ENCODE peak calls at places on chromosomes 6 and 20, in five cellular contexts. One of them, this sample, is unnamed.

GRCh38 chr6:1798303-1798964 is 188.7 kb downstream of the FOXC1 start:
- DNase-seq in skeletal muscle cell: no peak
- DNase-seq in KG1: no peak
- DNase-seq in stimulated activated CD4-positive, alpha-beta T cell treated with anti-CD3 and anti-CD28 coated beads, TNF-alpha, amount 100 ng/mL, for 4 hours: no peak
- DNase-seq in HCEC 1CT: no peak
- DNase-seq in this sample: no peak

GRCh38 chr20:59667981-59668515 is 63.7 kb downstream of the PHACTR3 start:
- DNase-seq in skeletal muscle cell: no peak
- DNase-seq in KG1: no peak
- DNase-seq in stimulated activated CD4-positive, alpha-beta T cell treated with anti-CD3 and anti-CD28 coated beads, TNF-alpha, amount 100 ng/mL, for 4 hours: no peak
- DNase-seq in HCEC 1CT: no peak
- DNase-seq in this sample: no peak

GRCh38 chr6:75081920-75082319 is 123.9 kb downstream of the COL12A1 start:
- DNase-seq in skeletal muscle cell: no peak
- DNase-seq in KG1: no peak
- DNase-seq in stimulated activated CD4-positive, alpha-beta T cell treated with anti-CD3 and anti-CD28 coated beads, TNF-alpha, amount 100 ng/mL, for 4 hours: no peak
- DNase-seq in HCEC 1CT: peak; percentile 25
- DNase-seq in this sample: no peak

GRCh38 chr6:130116273-130116672 is 97.9 kb downstream of the L3MBTL3 start:
- DNase-seq in skeletal muscle cell: no peak
- DNase-seq in KG1: no peak
- DNase-seq in stimulated activated CD4-positive, alpha-beta T cell treated with anti-CD3 and anti-CD28 coated beads, TNF-alpha, amount 100 ng/mL, for 4 hours: no peak
- DNase-seq in HCEC 1CT: no peak
- DNase-seq in this sample: no peak

GRCh38 chr6:19301980-19302379 is 535.2 kb upstream of the ID4 start:
- DNase-seq in skeletal muscle cell: peak; percentile 7
- DNase-seq in KG1: no peak
- DNase-seq in stimulated activated CD4-positive, alpha-beta T cell treated with anti-CD3 and anti-CD28 coated beads, TNF-alpha, amount 100 ng/mL, for 4 hours: no peak
- DNase-seq in HCEC 1CT: no peak
- DNase-seq in this sample: peak; percentile 43

GRCh38 chr20:23260181-23260840 is 90.3 kb upstream of the NXT1 start:
- DNase-seq in skeletal muscle cell: no peak
- DNase-seq in KG1: no peak
- DNase-seq in stimulated activated CD4-positive, alpha-beta T cell treated with anti-CD3 and anti-CD28 coated beads, TNF-alpha, amount 100 ng/mL, for 4 hours: no peak
- DNase-seq in HCEC 1CT: no peak
- DNase-seq in this sample: no peak

GRCh38 chr20:21303872-21304586 is 898 bp downstream of the XRN2 start:
- DNase-seq in skeletal muscle cell: no peak
- DNase-seq in KG1: peak; percentile 14
- DNase-seq in stimulated activated CD4-positive, alpha-beta T cell treated with anti-CD3 and anti-CD28 coated beads, TNF-alpha, amount 100 ng/mL, for 4 hours: no peak
- DNase-seq in HCEC 1CT: no peak
- DNase-seq in this sample: no peak

GRCh38 chr20:33370296-33370695 is 31.0 kb downstream of the CDK5RAP1 start:
- DNase-seq in skeletal muscle cell: no peak
- DNase-seq in KG1: no peak
- DNase-seq in stimulated activated CD4-positive, alpha-beta T cell treated with anti-CD3 and anti-CD28 coated beads, TNF-alpha, amount 100 ng/mL, for 4 hours: no peak
- DNase-seq in HCEC 1CT: no peak
- DNase-seq in this sample: no peak

GRCh38 chr20:56453347-56453746 is 15.1 kb upstream of the RTF2 start:
- DNase-seq in skeletal muscle cell: no peak
- DNase-seq in KG1: no peak
- DNase-seq in stimulated activated CD4-positive, alpha-beta T cell treated with anti-CD3 and anti-CD28 coated beads, TNF-alpha, amount 100 ng/mL, for 4 hours: no peak
- DNase-seq in HCEC 1CT: no peak
- DNase-seq in this sample: no peak

GRCh38 chr20:37538003-37538402 is 10.3 kb upstream of the BLCAP start:
- DNase-seq in skeletal muscle cell: no peak
- DNase-seq in KG1: no peak
- DNase-seq in stimulated activated CD4-positive, alpha-beta T cell treated with anti-CD3 and anti-CD28 coated beads, TNF-alpha, amount 100 ng/mL, for 4 hours: no peak
- DNase-seq in HCEC 1CT: peak; percentile 47
- DNase-seq in this sample: no peak

GRCh38 chr6:82076855-82077254 is 170.7 kb downstream of the IBTK start:
- DNase-seq in skeletal muscle cell: no peak
- DNase-seq in KG1: no peak
- DNase-seq in stimulated activated CD4-positive, alpha-beta T cell treated with anti-CD3 and anti-CD28 coated beads, TNF-alpha, amount 100 ng/mL, for 4 hours: no peak
- DNase-seq in HCEC 1CT: peak; percentile 17
- DNase-seq in this sample: no peak

GRCh38 chr6:166942393-166943168 is 13.8 kb downstream of the RNASET2 start:
- DNase-seq in skeletal muscle cell: no peak
- DNase-seq in KG1: no peak
- DNase-seq in stimulated activated CD4-positive, alpha-beta T cell treated with anti-CD3 and anti-CD28 coated beads, TNF-alpha, amount 100 ng/mL, for 4 hours: no peak
- DNase-seq in HCEC 1CT: no peak
- DNase-seq in this sample: no peak

GRCh38 chr20:13401596-13401995 is 180.5 kb downstream of the ISM1 start:
- DNase-seq in skeletal muscle cell: no peak
- DNase-seq in KG1: no peak
- DNase-seq in stimulated activated CD4-positive, alpha-beta T cell treated with anti-CD3 and anti-CD28 coated beads, TNF-alpha, amount 100 ng/mL, for 4 hours: no peak
- DNase-seq in HCEC 1CT: peak; percentile 39
- DNase-seq in this sample: no peak

GRCh38 chr6:136566851-136567250 is 16.6 kb upstream of the MAP7 start:
- DNase-seq in skeletal muscle cell: no peak
- DNase-seq in KG1: no peak
- DNase-seq in stimulated activated CD4-positive, alpha-beta T cell treated with anti-CD3 and anti-CD28 coated beads, TNF-alpha, amount 100 ng/mL, for 4 hours: no peak
- DNase-seq in HCEC 1CT: no peak
- DNase-seq in this sample: no peak

GRCh38 chr6:111844921-111845320 is 28.3 kb downstream of the FYN start:
- DNase-seq in skeletal muscle cell: no peak
- DNase-seq in KG1: no peak
- DNase-seq in stimulated activated CD4-positive, alpha-beta T cell treated with anti-CD3 and anti-CD28 coated beads, TNF-alpha, amount 100 ng/mL, for 4 hours: no peak
- DNase-seq in HCEC 1CT: no peak
- DNase-seq in this sample: peak; percentile 62

GRCh38 chr6:160055378-160055777 is 66.2 kb upstream of the SLC22A1 start:
- DNase-seq in skeletal muscle cell: no peak
- DNase-seq in KG1: no peak
- DNase-seq in stimulated activated CD4-positive, alpha-beta T cell treated with anti-CD3 and anti-CD28 coated beads, TNF-alpha, amount 100 ng/mL, for 4 hours: no peak
- DNase-seq in HCEC 1CT: no peak
- DNase-seq in this sample: no peak

GRCh38 chr20:16761305-16761829 is 13.2 kb downstream of the OTOR start:
- DNase-seq in skeletal muscle cell: peak; percentile 35
- DNase-seq in KG1: peak; percentile 47
- DNase-seq in stimulated activated CD4-positive, alpha-beta T cell treated with anti-CD3 and anti-CD28 coated beads, TNF-alpha, amount 100 ng/mL, for 4 hours: no peak
- DNase-seq in HCEC 1CT: peak; percentile 56
- DNase-seq in this sample: peak; percentile 86

GRCh38 chr6:107806675-107807074 is 17.4 kb downstream of the SCML4 start:
- DNase-seq in skeletal muscle cell: no peak
- DNase-seq in KG1: no peak
- DNase-seq in stimulated activated CD4-positive, alpha-beta T cell treated with anti-CD3 and anti-CD28 coated beads, TNF-alpha, amount 100 ng/mL, for 4 hours: no peak
- DNase-seq in HCEC 1CT: no peak
- DNase-seq in this sample: no peak

GRCh38 chr20:51084598-51084997 is 61.7 kb upstream of the KCNG1 start:
- DNase-seq in skeletal muscle cell: no peak
- DNase-seq in KG1: no peak
- DNase-seq in stimulated activated CD4-positive, alpha-beta T cell treated with anti-CD3 and anti-CD28 coated beads, TNF-alpha, amount 100 ng/mL, for 4 hours: no peak
- DNase-seq in HCEC 1CT: no peak
- DNase-seq in this sample: no peak

GRCh38 chr6:25601797-25602679 is 50.0 kb upstream of the SCGN start:
- DNase-seq in skeletal muscle cell: peak; percentile 31
- DNase-seq in KG1: peak; percentile 12
- DNase-seq in stimulated activated CD4-positive, alpha-beta T cell treated with anti-CD3 and anti-CD28 coated beads, TNF-alpha, amount 100 ng/mL, for 4 hours: no peak
- DNase-seq in HCEC 1CT: peak; percentile 54
- DNase-seq in this sample: peak; percentile 45

GRCh38 chr20:45336530-45337366 is 11.5 kb downstream of the SDC4 start:
- DNase-seq in skeletal muscle cell: peak; percentile 71
- DNase-seq in KG1: no peak
- DNase-seq in stimulated activated CD4-positive, alpha-beta T cell treated with anti-CD3 and anti-CD28 coated beads, TNF-alpha, amount 100 ng/mL, for 4 hours: no peak
- DNase-seq in HCEC 1CT: peak; percentile 77
- DNase-seq in this sample: no peak

GRCh38 chr20:58542411-58543095 is 27.4 kb upstream of the APCDD1L start:
- DNase-seq in skeletal muscle cell: no peak
- DNase-seq in KG1: no peak
- DNase-seq in stimulated activated CD4-positive, alpha-beta T cell treated with anti-CD3 and anti-CD28 coated beads, TNF-alpha, amount 100 ng/mL, for 4 hours: no peak
- DNase-seq in HCEC 1CT: peak; percentile 13
- DNase-seq in this sample: no peak

GRCh38 chr20:17499041-17499440 is 32.1 kb downstream of the BFSP1 start:
- DNase-seq in skeletal muscle cell: no peak
- DNase-seq in KG1: no peak
- DNase-seq in stimulated activated CD4-positive, alpha-beta T cell treated with anti-CD3 and anti-CD28 coated beads, TNF-alpha, amount 100 ng/mL, for 4 hours: no peak
- DNase-seq in HCEC 1CT: peak; percentile 57
- DNase-seq in this sample: peak; percentile 13

GRCh38 chr6:88704980-88705379 is 258.4 kb downstream of the RNGTT start:
- DNase-seq in skeletal muscle cell: no peak
- DNase-seq in KG1: no peak
- DNase-seq in stimulated activated CD4-positive, alpha-beta T cell treated with anti-CD3 and anti-CD28 coated beads, TNF-alpha, amount 100 ng/mL, for 4 hours: no peak
- DNase-seq in HCEC 1CT: no peak
- DNase-seq in this sample: no peak

GRCh38 chr6:31946370-31946885 is 533 bp downstream of the CFB start:
- DNase-seq in skeletal muscle cell: no peak
- DNase-seq in KG1: no peak
- DNase-seq in stimulated activated CD4-positive, alpha-beta T cell treated with anti-CD3 and anti-CD28 coated beads, TNF-alpha, amount 100 ng/mL, for 4 hours: no peak
- DNase-seq in HCEC 1CT: no peak
- DNase-seq in this sample: no peak

GRCh38 chr6:10210052-10210451 is 204.8 kb downstream of the TFAP2A start:
- DNase-seq in skeletal muscle cell: no peak
- DNase-seq in KG1: no peak
- DNase-seq in stimulated activated CD4-positive, alpha-beta T cell treated with anti-CD3 and anti-CD28 coated beads, TNF-alpha, amount 100 ng/mL, for 4 hours: no peak
- DNase-seq in HCEC 1CT: no peak
- DNase-seq in this sample: no peak

GRCh38 chr20:57080796-57081195 is 185.6 kb downstream of the BMP7 start:
- DNase-seq in skeletal muscle cell: no peak
- DNase-seq in KG1: no peak
- DNase-seq in stimulated activated CD4-positive, alpha-beta T cell treated with anti-CD3 and anti-CD28 coated beads, TNF-alpha, amount 100 ng/mL, for 4 hours: no peak
- DNase-seq in HCEC 1CT: no peak
- DNase-seq in this sample: peak; percentile 31

GRCh38 chr20:39146394-39146793 is 184.2 kb downstream of the DHX35 start:
- DNase-seq in skeletal muscle cell: no peak
- DNase-seq in KG1: no peak
- DNase-seq in stimulated activated CD4-positive, alpha-beta T cell treated with anti-CD3 and anti-CD28 coated beads, TNF-alpha, amount 100 ng/mL, for 4 hours: no peak
- DNase-seq in HCEC 1CT: no peak
- DNase-seq in this sample: peak; percentile 74

GRCh38 chr6:14876778-14877613 is 368.9 kb upstream of the JARID2 start:
- DNase-seq in skeletal muscle cell: peak; percentile 75
- DNase-seq in KG1: no peak
- DNase-seq in stimulated activated CD4-positive, alpha-beta T cell treated with anti-CD3 and anti-CD28 coated beads, TNF-alpha, amount 100 ng/mL, for 4 hours: no peak
- DNase-seq in HCEC 1CT: peak; percentile 87
- DNase-seq in this sample: peak; percentile 21

GRCh38 chr6:12163149-12163548 is 127.0 kb upstream of the EDN1 start:
- DNase-seq in skeletal muscle cell: no peak
- DNase-seq in KG1: peak; percentile 6
- DNase-seq in stimulated activated CD4-positive, alpha-beta T cell treated with anti-CD3 and anti-CD28 coated beads, TNF-alpha, amount 100 ng/mL, for 4 hours: no peak
- DNase-seq in HCEC 1CT: no peak
- DNase-seq in this sample: no peak

GRCh38 chr6:144131248-144131709 is 19.0 kb upstream of the STX11 start:
- DNase-seq in skeletal muscle cell: peak; percentile 50
- DNase-seq in KG1: no peak
- DNase-seq in stimulated activated CD4-positive, alpha-beta T cell treated with anti-CD3 and anti-CD28 coated beads, TNF-alpha, amount 100 ng/mL, for 4 hours: no peak
- DNase-seq in HCEC 1CT: peak; percentile 96
- DNase-seq in this sample: no peak

GRCh38 chr6:30730611-30731435 is 10.7 kb downstream of the TUBB start:
- DNase-seq in skeletal muscle cell: no peak
- DNase-seq in KG1: no peak
- DNase-seq in stimulated activated CD4-positive, alpha-beta T cell treated with anti-CD3 and anti-CD28 coated beads, TNF-alpha, amount 100 ng/mL, for 4 hours: peak; percentile 76
- DNase-seq in HCEC 1CT: no peak
- DNase-seq in this sample: peak; percentile 85

GRCh38 chr6:117110146-117110545 is 155.2 kb upstream of the VGLL2 start:
- DNase-seq in skeletal muscle cell: no peak
- DNase-seq in KG1: no peak
- DNase-seq in stimulated activated CD4-positive, alpha-beta T cell treated with anti-CD3 and anti-CD28 coated beads, TNF-alpha, amount 100 ng/mL, for 4 hours: no peak
- DNase-seq in HCEC 1CT: no peak
- DNase-seq in this sample: no peak

GRCh38 chr6:108302371-108302770 is 7.5 kb downstream of the AFG1L start:
- DNase-seq in skeletal muscle cell: no peak
- DNase-seq in KG1: no peak
- DNase-seq in stimulated activated CD4-positive, alpha-beta T cell treated with anti-CD3 and anti-CD28 coated beads, TNF-alpha, amount 100 ng/mL, for 4 hours: no peak
- DNase-seq in HCEC 1CT: no peak
- DNase-seq in this sample: no peak

GRCh38 chr6:136016228-136017225 is 165.0 kb downstream of the PDE7B start:
- DNase-seq in skeletal muscle cell: no peak
- DNase-seq in KG1: no peak
- DNase-seq in stimulated activated CD4-positive, alpha-beta T cell treated with anti-CD3 and anti-CD28 coated beads, TNF-alpha, amount 100 ng/mL, for 4 hours: no peak
- DNase-seq in HCEC 1CT: no peak
- DNase-seq in this sample: peak; percentile 46

GRCh38 chr6:68915591-68915990 is 280.5 kb downstream of the ADGRB3 start:
- DNase-seq in skeletal muscle cell: no peak
- DNase-seq in KG1: no peak
- DNase-seq in stimulated activated CD4-positive, alpha-beta T cell treated with anti-CD3 and anti-CD28 coated beads, TNF-alpha, amount 100 ng/mL, for 4 hours: no peak
- DNase-seq in HCEC 1CT: no peak
- DNase-seq in this sample: no peak

GRCh38 chr6:26175428-26176181 is 88.4 kb downstream of the HFE start:
- DNase-seq in skeletal muscle cell: no peak
- DNase-seq in KG1: no peak
- DNase-seq in stimulated activated CD4-positive, alpha-beta T cell treated with anti-CD3 and anti-CD28 coated beads, TNF-alpha, amount 100 ng/mL, for 4 hours: no peak
- DNase-seq in HCEC 1CT: peak; percentile 68
- DNase-seq in this sample: peak; percentile 83

GRCh38 chr6:2245954-2246863 is 804 bp upstream of the GMDS start:
- DNase-seq in skeletal muscle cell: no peak
- DNase-seq in KG1: no peak
- DNase-seq in stimulated activated CD4-positive, alpha-beta T cell treated with anti-CD3 and anti-CD28 coated beads, TNF-alpha, amount 100 ng/mL, for 4 hours: peak; percentile 10
- DNase-seq in HCEC 1CT: peak; percentile 18
- DNase-seq in this sample: peak; percentile 63

GRCh38 chr6:7237653-7238190 is 75.3 kb downstream of the SSR1 start:
- DNase-seq in skeletal muscle cell: no peak
- DNase-seq in KG1: no peak
- DNase-seq in stimulated activated CD4-positive, alpha-beta T cell treated with anti-CD3 and anti-CD28 coated beads, TNF-alpha, amount 100 ng/mL, for 4 hours: no peak
- DNase-seq in HCEC 1CT: no peak
- DNase-seq in this sample: peak; percentile 26

This sample was measured in mesendoderm.